ENCODE peak calls at places on chromosomes 6 and 20, in six cellular contexts. M is aorta, S is IMR-90, A is colonic mucosa, Q is ovary, P is breast epithelium. O is an unnamed sample.

GRCh38 chr6:151916680-151917164 is 109.2 kb downstream of the ESR1 start:
- DNase-seq in Q (no peak), S (no peak), M (no peak), P (peak; percentile 28), A (no peak), O (no peak)

GRCh38 chr6:34491091-34491430 is 25.2 kb downstream of the PACSIN1 start:
- DNase-seq in S (peak; percentile 23), A (no peak), Q (peak; percentile 58), M (no peak), P (no peak), O (no peak)

GRCh38 chr20:49356676-49357075 is 78.8 kb upstream of the ZNFX1 start:
- DNase-seq in A (no peak), M (no peak), S (no peak), P (no peak), Q (no peak), O (no peak)

GRCh38 chr6:33410711-33411631 is at the start of gene PHF1:
- DNase-seq in P (peak; percentile 76), Q (peak; percentile 85), M (no peak), S (peak; percentile 80), A (peak; percentile 67), O (no peak)

GRCh38 chr6:108157234-108157971 is 8.4 kb upstream of the NR2E1 start:
- DNase-seq in A (no peak), S (no peak), Q (no peak), M (no peak), P (no peak), O (no peak)

GRCh38 chr6:138959521-138959920 is 28.5 kb downstream of the REPS1 start:
- DNase-seq in A (no peak), Q (no peak), P (no peak), S (no peak), M (no peak), O (no peak)

GRCh38 chr6:47420394-47421371 is 56.9 kb upstream of the CD2AP start:
- DNase-seq in A (no peak), P (no peak), S (peak; percentile 45), Q (no peak), M (no peak), O (no peak)

GRCh38 chr20:50870572-50871161 is 60.6 kb downstream of the ADNP start:
- DNase-seq in Q (peak; percentile 79), M (peak; percentile 29), A (no peak), P (no peak), S (peak; percentile 52), O (no peak)

GRCh38 chr6:43669050-43669921 is 18.3 kb downstream of the MRPS18A start:
- DNase-seq in M (peak; percentile 85), S (peak; percentile 59), P (peak; percentile 37), A (peak; percentile 43), Q (peak; percentile 80), O (no peak)

GRCh38 chr20:47440857-47441773 is 60.6 kb upstream of the NCOA3 start:
- DNase-seq in M (peak; percentile 23), Q (no peak), S (peak; percentile 51), P (no peak), A (no peak), O (no peak)

GRCh38 chr6:53611342-53611741 is 54.2 kb downstream of the KLHL31 start:
- DNase-seq in Q (no peak), P (no peak), A (no peak), S (peak; percentile 19), M (no peak), O (no peak)

GRCh38 chr20:3243718-3244358 is 4.8 kb upstream of the SLC4A11 start:
- DNase-seq in Q (no peak), A (no peak), S (no peak), M (no peak), P (no peak), O (no peak)

GRCh38 chr20:3244613-3245012 is 5.6 kb upstream of the SLC4A11 start:
- DNase-seq in S (no peak), A (no peak), P (no peak), Q (no peak), M (no peak), O (no peak)

GRCh38 chr20:3245156-3245555 is 6.2 kb upstream of the SLC4A11 start:
- DNase-seq in A (no peak), Q (no peak), S (no peak), M (no peak), P (no peak), O (no peak)

GRCh38 chr20:3246682-3247081 is 7.7 kb upstream of the SLC4A11 start:
- DNase-seq in A (no peak), S (no peak), M (no peak), Q (no peak), P (no peak), O (no peak)

DNA sequence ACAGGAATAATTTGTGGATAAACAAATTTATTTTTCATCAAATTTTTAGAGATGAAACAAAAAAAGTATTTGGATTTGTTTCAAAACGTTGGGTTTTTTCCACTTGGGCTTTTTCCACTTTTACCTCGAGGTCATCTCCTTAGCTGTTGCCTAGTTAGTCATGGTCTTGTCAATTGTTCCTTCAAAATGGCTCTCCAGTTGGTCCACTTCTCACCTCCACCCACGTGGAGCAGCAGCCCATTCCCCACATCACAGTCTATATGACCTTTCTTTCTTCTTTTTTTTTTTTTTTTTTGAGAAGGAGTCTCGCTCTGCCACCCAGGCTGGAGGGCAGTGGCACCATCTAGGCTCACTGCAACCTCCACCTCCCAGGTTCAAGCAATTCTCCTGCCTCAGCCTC is 6.7 kb upstream of the SLC4A11 start:
- DNase-seq in S (no peak), Q (no peak), P (no peak), M (no peak), A (no peak), O (no peak)
- H3K4me1 ChIP-seq in S (no peaks in the 10 kb centered on the region), Q (peaks cover 6% of the 10 kb centered on the region), P (no peaks in the 10 kb centered on the region), M (no peaks in the 10 kb centered on the region), A (peaks cover 3% of the 10 kb centered on the region), O (peaks cover 15% of the 10 kb centered on the region)

DNA sequence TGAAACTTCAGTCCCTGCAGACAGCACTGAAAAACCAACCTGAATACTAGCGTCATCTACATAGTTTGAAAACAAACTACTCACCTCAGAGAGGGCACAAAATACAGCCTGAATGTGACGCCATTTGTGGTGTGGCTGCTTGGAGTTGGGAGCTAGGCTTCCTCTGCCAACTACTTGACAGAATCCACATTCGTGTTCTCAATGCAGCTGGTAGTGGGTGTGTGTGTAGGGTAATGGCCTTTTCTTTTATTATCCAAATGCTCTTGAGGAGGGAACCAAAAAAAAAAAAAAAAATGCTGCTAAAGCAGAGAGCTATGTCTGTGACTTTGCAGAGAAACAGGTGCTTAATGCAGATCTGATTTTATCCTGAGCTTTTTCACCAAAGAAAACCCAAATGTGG is 207.8 kb downstream of the OTOR start:
- DNase-seq in M (no peak), S (no peak), Q (no peak), P (no peak), A (no peak), O (no peak)
- H3K4me1 ChIP-seq in M (no peaks in the 10 kb centered on the region), S (no peaks in the 10 kb centered on the region), Q (no peaks in the 10 kb centered on the region), P (no peaks in the 10 kb centered on the region), A (no peaks in the 10 kb centered on the region), O (no peaks in the 10 kb centered on the region)

GRCh38 chr20:45779011-45779915 is 12.4 kb downstream of the WFDC3 start:
- DNase-seq in M (peak; percentile 94), P (peak; percentile 98), A (peak; percentile 90), S (peak; percentile 100), Q (peak; percentile 90), O (no peak)

GRCh38 chr20:45781391-45781931 is 10.2 kb downstream of the WFDC3 start:
- DNase-seq in M (peak; percentile 57), S (peak; percentile 95), P (no peak), A (no peak), Q (peak; percentile 76), O (no peak)

GRCh38 chr20:45783656-45784294 is 7.9 kb downstream of the WFDC3 start:
- DNase-seq in P (peak; percentile 82), A (peak; percentile 75), S (no peak), M (no peak), Q (peak; percentile 56), O (no peak)

GRCh38 chr20:45780159-45780558 is 11.5 kb downstream of the WFDC3 start:
- DNase-seq in Q (no peak), P (no peak), A (no peak), M (no peak), S (no peak), O (no peak)

DNA sequence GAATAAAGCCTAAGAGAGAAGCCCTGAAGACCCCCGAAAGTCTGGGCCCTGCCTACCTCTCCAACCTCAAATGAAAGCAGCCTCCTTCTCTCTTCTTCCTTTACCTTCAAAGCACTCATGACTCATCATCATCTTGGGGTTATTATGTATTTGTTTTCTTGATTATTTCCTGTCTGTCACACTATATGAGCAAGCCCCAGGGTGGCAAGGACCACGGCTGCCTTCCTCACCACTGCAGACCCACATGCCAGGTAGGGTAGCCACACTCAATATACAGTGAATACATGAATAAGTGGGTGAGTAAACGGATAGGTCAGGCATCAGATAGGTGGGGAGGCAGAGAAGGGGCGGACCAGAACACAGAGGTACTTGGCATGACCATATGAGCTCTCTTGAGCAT is 8.8 kb downstream of the WFDC3 start:
- DNase-seq in M (no peak), P (no peak), S (peak; percentile 18), Q (no peak), A (no peak), O (no peak)
- H3K4me1 ChIP-seq in M (no peaks in the 10 kb centered on the region), P (no peaks in the 10 kb centered on the region), S (peaks cover 42% of the 10 kb centered on the region), Q (peaks cover 24% of the 10 kb centered on the region), A (peaks cover 10% of the 10 kb centered on the region), O (peaks cover 81% of the 10 kb centered on the region)

GRCh38 chr6:88565836-88566235 is 397.6 kb downstream of the RNGTT start:
- DNase-seq in A (no peak), S (no peak), P (no peak), Q (no peak), M (no peak), O (no peak)

GRCh38 chr6:88566746-88567534 is 396.5 kb downstream of the RNGTT start:
- DNase-seq in A (no peak), M (no peak), P (no peak), Q (no peak), S (no peak), O (no peak)

GRCh38 chr6:88567696-88568095 is 395.7 kb downstream of the RNGTT start:
- DNase-seq in S (no peak), P (no peak), Q (no peak), M (no peak), A (no peak), O (no peak)

GRCh38 chr6:88562737-88563625 is 396.8 kb upstream of the CNR1 start:
- DNase-seq in Q (no peak), M (no peak), P (no peak), S (no peak), A (no peak), O (no peak)

DNA sequence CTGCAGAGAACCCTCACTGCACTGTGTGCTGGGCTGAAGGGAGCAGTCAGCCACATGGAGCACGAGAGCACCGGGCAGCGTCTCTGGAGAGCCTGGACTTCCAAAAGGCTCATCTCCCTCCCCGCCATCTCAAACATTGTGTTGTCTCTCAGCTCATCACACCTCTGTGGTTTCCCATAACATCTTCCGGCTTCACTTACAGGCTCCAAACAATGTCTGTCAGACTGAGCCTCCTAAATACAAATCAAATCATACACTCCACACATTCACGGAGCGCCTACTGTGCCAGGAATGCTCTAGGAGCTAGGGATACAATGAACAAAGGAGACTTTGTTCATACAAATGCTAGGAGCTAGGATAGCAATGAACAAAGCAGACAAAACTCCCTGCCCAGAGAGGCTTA is 398.0 kb downstream of the RNGTT start:
- DNase-seq in P (no peak), Q (no peak), S (no peak), M (no peak), A (no peak), O (no peak)
- H3K4me1 ChIP-seq in P (no peaks in the 10 kb centered on the region), Q (peaks cover 2% of the 10 kb centered on the region), S (no peaks in the 10 kb centered on the region), M (no peaks in the 10 kb centered on the region), A (no peaks in the 10 kb centered on the region), O (peaks cover 3% of the 10 kb centered on the region)

GRCh38 chr20:6169251-6169650 is 46.4 kb upstream of the FERMT1 start:
- DNase-seq in Q (no peak), A (no peak), P (no peak), S (peak; percentile 12), M (no peak), O (no peak)
- H3K4me1 ChIP-seq in Q (no peaks in the 10 kb centered on the region), A (no peaks in the 10 kb centered on the region), P (no peaks in the 10 kb centered on the region), S (no peaks in the 10 kb centered on the region), M (peaks cover 3% of the 10 kb centered on the region), O (no peaks in the 10 kb centered on the region)

O was measured in esophagus squamous epithelium.